ENCODE peak calls at places on chromosomes 5 and 9, in eight cellular contexts. Q is HEK293T; F is CD4-positive, alpha-beta T cell; K is amygdala; G is natural killer cell treated with Interleukin-12 subunit alpha and Interleukin-12 subunit beta and Interleukin-15 and Interleukin-18, amount 100 ng/mL, for 72 hours; M is NCI-H1105; J is retinal pigment epithelial cell; C is CD4-positive, alpha-beta memory T cell. S is an unnamed sample.

GRCh38 chr9:89606049-89606481 is 1.3 kb downstream of the GADD45G start:
- DNase-seq in Q (no peak), F (peak), K (no peak), G (peak), M (no peak), J (peak), C (peak), S (peak)

GRCh38 chr5:886716-887325 is 5.8 kb downstream of the BRD9 start:
- DNase-seq in Q (no peak), F (no peak), K (no peak), G (no peak), M (no peak), J (no peak), C (no peak), S (no peak)

GRCh38 chr9:82554381-82554780 is 508.6 kb downstream of the RASEF start:
- DNase-seq in Q (no peak), F (no peak), K (no peak), G (no peak), M (no peak), J (no peak), C (no peak), S (no peak)

GRCh38 chr5:158802941-158803341 is 296.8 kb downstream of the EBF1 start:
- DNase-seq in Q (no peak), F (no peak), K (no peak), G (no peak), M (no peak), J (no peak), C (no peak), S (no peak)

GRCh38 chr5:150323092-150323491 is 20.4 kb upstream of the ARSI start:
- DNase-seq in Q (no peak), F (no peak), K (no peak), G (no peak), M (no peak), J (no peak), C (no peak), S (no peak)

GRCh38 chr5:143539742-143540141 is 136.3 kb upstream of the NR3C1 start:
- DNase-seq in Q (no peak), F (no peak), K (no peak), G (no peak), M (no peak), J (no peak), C (no peak), S (no peak)

GRCh38 chr9:133768859-133769510 is 30.8 kb upstream of the SARDH start:
- DNase-seq in Q (no peak), F (no peak), K (no peak), G (no peak), M (no peak), J (no peak), C (no peak), S (no peak)

GRCh38 chr9:133088146-133088750 is 26.5 kb downstream of the CEL start:
- DNase-seq in Q (no peak), F (no peak), K (no peak), G (peak), M (no peak), J (no peak), C (no peak), S (no peak)

GRCh38 chr9:78620764-78621163 is 323.8 kb downstream of the PSAT1 start:
- DNase-seq in Q (no peak), F (no peak), K (no peak), G (no peak), M (no peak), J (no peak), C (no peak), S (no peak)

GRCh38 chr5:40834391-40834848 is 602 bp downstream of the RPL37 start:
- DNase-seq in Q (no peak), F (peak), K (no peak), G (peak), M (peak), J (no peak), C (peak), S (no peak)

GRCh38 chr5:10524376-10525123 is 39.3 kb upstream of the ANKRD33B start:
- DNase-seq in Q (no peak), F (no peak), K (no peak), G (no peak), M (no peak), J (no peak), C (no peak), S (peak)

GRCh38 chr5:173412566-173412965 is 84.4 kb upstream of the STC2 start:
- DNase-seq in Q (no peak), F (no peak), K (no peak), G (no peak), M (no peak), J (no peak), C (no peak), S (peak)

GRCh38 chr5:94538260-94538659 is 80.1 kb downstream of the KIAA0825 start:
- DNase-seq in Q (no peak), F (no peak), K (no peak), G (no peak), M (no peak), J (no peak), C (no peak), S (no peak)

GRCh38 chr9:106697799-106698591 is 165.0 kb upstream of the ZNF462 start:
- DNase-seq in Q (peak), F (no peak), K (no peak), G (no peak), M (peak), J (peak), C (no peak), S (no peak)

GRCh38 chr9:34869390-34869789 is 88.7 kb upstream of the PHF24 start:
- DNase-seq in Q (no peak), F (no peak), K (no peak), G (no peak), M (peak), J (no peak), C (no peak), S (no peak)

GRCh38 chr5:90184764-90185163 is 224.8 kb downstream of the CETN3 start:
- DNase-seq in Q (no peak), F (no peak), K (no peak), G (no peak), M (no peak), J (no peak), C (no peak), S (no peak)

GRCh38 chr9:10366171-10366779 is 246.5 kb downstream of the PTPRD start:
- DNase-seq in Q (peak), F (no peak), K (no peak), G (no peak), M (peak), J (peak), C (no peak), S (no peak)

GRCh38 chr9:130042406-130042930 is 521 bp downstream of the FNBP1 start:
- DNase-seq in Q (peak), F (no peak), K (no peak), G (peak), M (no peak), J (no peak), C (no peak), S (peak)

GRCh38 chr5:152901754-152902153 is 496.7 kb upstream of the NMUR2 start:
- DNase-seq in Q (no peak), F (no peak), K (no peak), G (no peak), M (no peak), J (no peak), C (no peak), S (no peak)

GRCh38 chr5:130277002-130277401 is 372.7 kb downstream of the CHSY3 start:
- DNase-seq in Q (no peak), F (no peak), K (no peak), G (no peak), M (no peak), J (no peak), C (no peak), S (no peak)

GRCh38 chr5:178419651-178420050 is 170.5 kb downstream of the COL23A1 start:
- DNase-seq in Q (no peak), F (no peak), K (no peak), G (no peak), M (no peak), J (no peak), C (no peak), S (no peak)

GRCh38 chr9:132787748-132788159 is 90.3 kb downstream of the AK8 start:
- DNase-seq in Q (no peak), F (no peak), K (no peak), G (no peak), M (no peak), J (no peak), C (no peak), S (no peak)

GRCh38 chr5:73030531-73030930 is 74.7 kb downstream of the FCHO2 start:
- DNase-seq in Q (no peak), F (no peak), K (no peak), G (no peak), M (no peak), J (no peak), C (no peak), S (no peak)

GRCh38 chr9:110890416-110890815 is 147.9 kb downstream of the LPAR1 start:
- DNase-seq in Q (no peak), F (no peak), K (no peak), G (no peak), M (no peak), J (no peak), C (no peak), S (no peak)

GRCh38 chr9:89433826-89434225 is 64.1 kb downstream of the SEMA4D start:
- DNase-seq in Q (no peak), F (no peak), K (no peak), G (no peak), M (no peak), J (no peak), C (no peak), S (peak)

GRCh38 chr5:116947691-116948528 is 373.3 kb upstream of the SEMA6A start:
- DNase-seq in Q (peak), F (peak), K (no peak), G (no peak), M (peak), J (no peak), C (peak), S (no peak)

GRCh38 chr5:81345411-81346003 is 44.1 kb downstream of the ZCCHC9 start:
- DNase-seq in Q (no peak), F (no peak), K (no peak), G (no peak), M (no peak), J (no peak), C (no peak), S (no peak)

GRCh38 chr9:119307471-119307870 is 61.8 kb downstream of the BRINP1 start:
- DNase-seq in Q (no peak), F (no peak), K (no peak), G (no peak), M (no peak), J (no peak), C (no peak), S (no peak)

GRCh38 chr5:149747141-149747832 is 17.2 kb downstream of the PPARGC1B start:
- DNase-seq in Q (no peak), F (no peak), K (no peak), G (no peak), M (no peak), J (no peak), C (no peak), S (no peak)

GRCh38 chr9:124743686-124744348 is 27.3 kb downstream of the NR6A1 start:
- DNase-seq in Q (no peak), F (no peak), K (no peak), G (no peak), M (no peak), J (peak), C (no peak), S (no peak)

GRCh38 chr9:32264171-32264862 is 120.1 kb upstream of the ACO1 start:
- DNase-seq in Q (no peak), F (no peak), K (no peak), G (no peak), M (no peak), J (peak), C (no peak), S (no peak)

GRCh38 chr9:88322906-88323566 is 65.2 kb upstream of the SPIN1 start:
- DNase-seq in Q (no peak), F (peak), K (no peak), G (peak), M (no peak), J (no peak), C (peak), S (no peak)

GRCh38 chr5:100709771-100710170 is 174.6 kb downstream of the FAM174A start:
- DNase-seq in Q (no peak), F (no peak), K (no peak), G (no peak), M (no peak), J (no peak), C (no peak), S (no peak)

GRCh38 chr5:135272311-135272805 is 126.7 kb downstream of the MACROH2A1 start:
- DNase-seq in Q (no peak), F (no peak), K (no peak), G (no peak), M (no peak), J (no peak), C (no peak), S (no peak)

GRCh38 chr9:13088734-13089427 is 190.6 kb downstream of the MPDZ start:
- DNase-seq in Q (peak), F (no peak), K (no peak), G (no peak), M (peak), J (peak), C (no peak), S (peak)

GRCh38 chr9:92100237-92100911 is 14.8 kb downstream of the SPTLC1 start:
- DNase-seq in Q (no peak), F (no peak), K (no peak), G (no peak), M (no peak), J (peak), C (no peak), S (no peak)

GRCh38 chr9:92492781-92493401 is 10.6 kb upstream of the ASPN start:
- DNase-seq in Q (no peak), F (no peak), K (no peak), G (no peak), M (no peak), J (no peak), C (no peak), S (no peak)

GRCh38 chr5:133290669-133291235 is 238.9 kb downstream of the HSPA4 start:
- DNase-seq in Q (no peak), F (no peak), K (no peak), G (no peak), M (no peak), J (no peak), C (no peak), S (no peak)

GRCh38 chr5:86748538-86749105 is 130.9 kb downstream of the COX7C start:
- DNase-seq in Q (no peak), F (no peak), K (no peak), G (no peak), M (no peak), J (no peak), C (no peak), S (no peak)